ENCODE peak calls at places on chromosomes 6 and 20, in nine cellular contexts. F, L, E, I, G, Z, S, J and K are unnamed samples.

GRCh38 chr6:131125431-131125830 is 9.8 kb upstream of the AKAP7 start:
- DNase-seq in F (peak), L (no peak), E (no peak), I (no peak), G (no peak), Z (peak), S (no peak), J (no peak), K (no peak)

GRCh38 chr6:17493286-17493685 is 99.9 kb downstream of the CAP2 start:
- DNase-seq in F (peak), L (no peak), E (no peak), I (no peak), G (peak), Z (peak), S (peak), J (no peak), K (no peak)

GRCh38 chr6:101203664-101204063 is 189.8 kb upstream of the GRIK2 start:
- DNase-seq in F (no peak), L (no peak), E (no peak), I (no peak), G (no peak), Z (no peak), S (no peak), J (no peak), K (no peak)

GRCh38 chr20:47747663-47748031 is 37.6 kb downstream of the SULF2 start:
- DNase-seq in F (no peak), L (no peak), E (no peak), I (no peak), G (no peak), Z (no peak), S (no peak), J (no peak), K (no peak)

GRCh38 chr20:20780127-20780822 is 67.8 kb upstream of the RALGAPA2 start:
- DNase-seq in F (no peak), L (peak), E (peak), I (no peak), G (peak), Z (peak), S (peak), J (peak), K (no peak)

GRCh38 chr6:92297101-92297500 is 1122.3 kb downstream of the EPHA7 start:
- DNase-seq in F (no peak), L (no peak), E (no peak), I (no peak), G (peak), Z (no peak), S (no peak), J (no peak), K (no peak)

GRCh38 chr6:8243462-8243861 is 141.1 kb upstream of the EEF1E1 start:
- DNase-seq in F (no peak), L (no peak), E (no peak), I (no peak), G (peak), Z (no peak), S (peak), J (no peak), K (no peak)

GRCh38 chr6:67606905-67607828 is 1027.9 kb upstream of the ADGRB3 start:
- DNase-seq in F (no peak), L (no peak), E (no peak), I (no peak), G (no peak), Z (peak), S (no peak), J (peak), K (no peak)

GRCh38 chr6:56938634-56939294 is 16.1 kb upstream of the BEND6 start:
- DNase-seq in F (peak), L (peak), E (peak), I (peak), G (peak), Z (peak), S (peak), J (no peak), K (no peak)

GRCh38 chr6:75842191-75842590 is 93.2 kb downstream of the MYO6 start:
- DNase-seq in F (peak), L (no peak), E (no peak), I (no peak), G (peak), Z (no peak), S (no peak), J (no peak), K (no peak)

GRCh38 chr20:2173186-2173585 is 71.6 kb downstream of the STK35 start:
- DNase-seq in F (no peak), L (no peak), E (no peak), I (no peak), G (no peak), Z (no peak), S (no peak), J (no peak), K (no peak)

GRCh38 chr6:39300739-39301138 is 13.5 kb downstream of the KCNK17 start:
- DNase-seq in F (no peak), L (no peak), E (no peak), I (no peak), G (no peak), Z (no peak), S (no peak), J (peak), K (no peak)

GRCh38 chr6:39303425-39304153 is 10.6 kb downstream of the KCNK17 start:
- DNase-seq in F (no peak), L (no peak), E (no peak), I (no peak), G (no peak), Z (no peak), S (no peak), J (no peak), K (no peak)

GRCh38 chr6:39302011-39302410 is 12.2 kb downstream of the KCNK17 start:
- DNase-seq in F (no peak), L (no peak), E (no peak), I (no peak), G (no peak), Z (no peak), S (no peak), J (no peak), K (no peak)

GRCh38 chr6:39302669-39303424 is 11.4 kb downstream of the KCNK17 start:
- DNase-seq in F (peak), L (peak), E (peak), I (peak), G (peak), Z (peak), S (peak), J (peak), K (peak)

GRCh38 chr6:39301606-39302005 is 12.6 kb downstream of the KCNK17 start:
- DNase-seq in F (no peak), L (no peak), E (no peak), I (no peak), G (no peak), Z (peak), S (no peak), J (no peak), K (no peak)
- TF ChIP-seq CTCF in F (peak), L (no peak), E (peak), I (no peak), G (peak), Z (peak), S (peak), J (no peak), K (peak)

GRCh38 chr6:70954750-70955149 is 2.1 kb downstream of the B3GAT2 start:
- DNase-seq in F (no peak), L (no peak), E (no peak), I (no peak), G (no peak), Z (no peak), S (no peak), J (no peak), K (no peak)
- H3K4me3 ChIP-seq in F (no peak), L (no peak), E (no peak), I (no peak), G (no peak), Z (no peak), S (no peak), J (no peak), K (no peak)

GRCh38 chr20:840503-840857 is 7.0 kb downstream of the FAM110A start:
- DNase-seq in F (no peak), L (no peak), E (no peak), I (no peak), G (no peak), Z (no peak), S (no peak), J (no peak), K (no peak)

GRCh38 chr20:842547-842940 is 9.0 kb downstream of the FAM110A start:
- DNase-seq in F (no peak), L (no peak), E (no peak), I (no peak), G (no peak), Z (no peak), S (no peak), J (no peak), K (no peak)

GRCh38 chr20:843908-844307 is 10.4 kb downstream of the FAM110A start:
- DNase-seq in F (no peak), L (no peak), E (no peak), I (no peak), G (no peak), Z (no peak), S (peak), J (no peak), K (no peak)

GRCh38 chr20:840858-841567 is 7.5 kb downstream of the FAM110A start:
- DNase-seq in F (no peak), L (no peak), E (no peak), I (peak), G (no peak), Z (peak), S (peak), J (no peak), K (no peak)

DNA sequence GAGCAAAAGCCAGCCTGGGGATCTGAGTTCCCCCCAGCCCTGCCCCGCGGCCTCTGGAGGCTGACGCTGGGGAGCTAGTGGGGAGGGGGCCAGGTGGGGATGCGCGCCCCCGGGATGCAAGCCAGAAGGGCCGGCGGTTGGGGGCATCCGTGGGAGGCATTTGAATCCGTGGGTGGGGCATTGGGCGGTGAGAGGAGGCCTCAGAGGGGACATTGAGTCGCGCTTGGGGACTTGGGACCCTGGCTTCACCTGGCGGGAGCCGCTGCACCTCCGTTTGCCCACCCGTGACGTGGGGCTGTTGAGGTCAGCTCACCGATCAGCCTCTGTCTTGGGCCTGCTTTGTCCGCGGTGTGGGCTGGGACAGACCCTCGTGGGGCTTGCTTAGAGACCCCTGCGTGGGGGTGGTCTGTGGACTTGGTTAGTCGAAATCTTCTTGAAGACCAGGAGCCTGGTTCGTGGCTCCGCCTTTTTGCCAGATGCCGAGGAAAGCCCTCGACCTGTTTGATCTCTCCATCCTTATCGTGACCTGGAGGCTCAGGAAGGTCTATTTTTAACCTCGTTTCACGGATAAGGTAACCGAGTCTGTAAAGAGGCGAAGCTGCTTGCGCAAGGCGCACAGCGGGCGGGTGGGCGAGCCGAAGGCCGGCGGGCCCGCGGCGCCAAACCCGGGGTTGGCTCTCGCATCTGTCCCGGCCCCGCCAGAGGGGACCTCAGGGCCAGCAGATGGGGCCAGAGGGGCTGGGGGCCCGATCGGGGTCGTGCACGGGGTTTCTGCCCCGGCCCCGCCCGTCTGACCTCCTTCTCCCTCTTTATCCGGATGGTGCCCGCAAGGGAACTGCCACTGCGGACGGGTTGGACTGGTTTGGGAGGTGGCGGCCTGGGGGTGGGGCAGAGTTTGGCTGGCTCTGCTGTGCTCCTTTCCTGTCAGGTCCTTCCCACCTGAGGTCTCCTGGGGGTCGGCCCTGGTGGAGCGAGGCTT is 8.3 kb downstream of the FAM110A start:
- DNase-seq in F (no peak), L (no peak), E (no peak), I (no peak), G (no peak), Z (peak), S (peak), J (no peak), K (no peak)
- TF ChIP-seq CTCF in F (no peak), L (no peak), E (no peak), I (no peak), G (no peak), Z (no peak), S (no peak), J (no peak), K (no peak)

DNA sequence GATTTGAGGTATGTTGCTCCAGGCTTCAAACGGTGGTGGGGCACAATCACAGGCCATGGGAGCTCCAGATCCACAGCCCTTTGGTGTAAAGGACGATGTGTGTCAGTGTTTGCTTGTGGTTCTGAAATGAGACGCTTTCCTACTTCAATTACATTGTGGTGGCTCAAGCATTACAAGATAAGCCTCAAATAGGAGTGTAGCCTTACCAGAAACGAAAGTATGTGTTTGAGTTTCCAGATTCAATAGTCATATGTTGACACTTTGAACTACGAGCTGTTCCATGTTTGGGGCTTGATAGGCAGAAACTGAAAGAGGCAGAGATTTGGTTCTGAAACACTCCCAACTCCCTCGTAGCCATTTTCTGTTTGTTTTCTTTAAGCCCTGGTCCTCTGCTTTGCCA is 187.1 kb downstream of the MYLK4 start:
- DNase-seq in F (no peak), L (no peak), E (no peak), I (no peak), G (no peak), Z (peak), S (no peak), J (no peak), K (peak)
- H3K4me3 ChIP-seq in F (no peak), L (peak), E (no peak), I (no peak), G (no peak), Z (no peak), S (no peak), J (no peak), K (no peak)

GRCh38 chr6:159221486-159222170 is 52.4 kb downstream of the FNDC1 start:
- DNase-seq in F (no peak), L (no peak), E (no peak), I (no peak), G (no peak), Z (no peak), S (no peak), J (no peak), K (no peak)

GRCh38 chr6:159214281-159214680 is 45.1 kb downstream of the FNDC1 start:
- DNase-seq in F (no peak), L (no peak), E (no peak), I (no peak), G (no peak), Z (no peak), S (no peak), J (no peak), K (no peak)

GRCh38 chr6:159220093-159220492 is 50.9 kb downstream of the FNDC1 start:
- DNase-seq in F (no peak), L (no peak), E (no peak), I (no peak), G (no peak), Z (no peak), S (no peak), J (no peak), K (no peak)

GRCh38 chr6:159213401-159213800 is 44.2 kb downstream of the FNDC1 start:
- DNase-seq in F (no peak), L (no peak), E (no peak), I (no peak), G (peak), Z (no peak), S (no peak), J (no peak), K (no peak)

DNA sequence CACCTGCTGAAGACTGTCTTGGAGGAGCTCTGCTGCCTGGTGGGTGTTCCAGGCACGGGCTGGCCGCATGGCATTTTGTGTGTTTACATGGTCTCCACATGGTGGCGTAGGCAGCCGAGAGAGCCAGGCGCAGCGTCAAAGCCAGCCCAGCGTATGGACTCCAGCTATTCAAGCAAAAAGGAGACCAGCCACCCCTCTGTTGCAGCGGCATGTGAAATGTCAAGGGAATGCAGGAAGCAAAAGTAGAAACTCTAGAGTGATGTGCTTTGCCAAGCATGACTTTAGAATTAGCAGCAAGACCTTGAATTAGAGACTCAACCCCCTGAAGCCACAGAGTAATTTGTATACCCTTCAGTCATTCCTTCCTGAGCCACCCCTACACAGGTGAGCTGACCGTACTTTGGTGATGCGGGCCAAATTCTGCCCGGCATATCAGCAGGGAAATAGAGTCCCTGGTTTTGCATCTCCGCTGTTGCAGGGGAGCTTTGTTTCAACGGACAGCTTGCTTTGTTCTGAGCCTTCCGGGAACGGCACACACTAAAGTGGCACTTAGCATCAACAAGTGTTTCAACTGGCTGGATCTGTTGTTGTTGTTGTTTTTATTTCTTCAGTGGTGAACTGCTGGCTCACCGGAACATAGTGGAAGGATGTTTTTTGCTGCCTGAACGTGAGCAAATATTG is 48.5 kb downstream of the FNDC1 start:
- DNase-seq in F (peak), L (no peak), E (no peak), I (peak), G (peak), Z (peak), S (no peak), J (peak), K (no peak)
- TF ChIP-seq CTCF in F (peak), L (peak), E (peak), I (peak), G (peak), Z (peak), S (no peak), J (peak), K (peak)

GRCh38 chr6:166241974-166242373 is 66.2 kb downstream of the PRR18 start:
- DNase-seq in F (no peak), L (no peak), E (no peak), I (no peak), G (no peak), Z (no peak), S (no peak), J (no peak), K (no peak)

GRCh38 chr6:166245148-166245547 is 63.0 kb downstream of the PRR18 start:
- DNase-seq in F (no peak), L (no peak), E (no peak), I (no peak), G (no peak), Z (no peak), S (no peak), J (no peak), K (no peak)

GRCh38 chr6:166242888-166243287 is 65.3 kb downstream of the PRR18 start:
- DNase-seq in F (no peak), L (no peak), E (no peak), I (no peak), G (no peak), Z (no peak), S (no peak), J (no peak), K (no peak)

GRCh38 chr6:166240889-166241288 is 67.3 kb downstream of the PRR18 start:
- DNase-seq in F (no peak), L (no peak), E (no peak), I (no peak), G (no peak), Z (no peak), S (no peak), J (no peak), K (no peak)

DNA sequence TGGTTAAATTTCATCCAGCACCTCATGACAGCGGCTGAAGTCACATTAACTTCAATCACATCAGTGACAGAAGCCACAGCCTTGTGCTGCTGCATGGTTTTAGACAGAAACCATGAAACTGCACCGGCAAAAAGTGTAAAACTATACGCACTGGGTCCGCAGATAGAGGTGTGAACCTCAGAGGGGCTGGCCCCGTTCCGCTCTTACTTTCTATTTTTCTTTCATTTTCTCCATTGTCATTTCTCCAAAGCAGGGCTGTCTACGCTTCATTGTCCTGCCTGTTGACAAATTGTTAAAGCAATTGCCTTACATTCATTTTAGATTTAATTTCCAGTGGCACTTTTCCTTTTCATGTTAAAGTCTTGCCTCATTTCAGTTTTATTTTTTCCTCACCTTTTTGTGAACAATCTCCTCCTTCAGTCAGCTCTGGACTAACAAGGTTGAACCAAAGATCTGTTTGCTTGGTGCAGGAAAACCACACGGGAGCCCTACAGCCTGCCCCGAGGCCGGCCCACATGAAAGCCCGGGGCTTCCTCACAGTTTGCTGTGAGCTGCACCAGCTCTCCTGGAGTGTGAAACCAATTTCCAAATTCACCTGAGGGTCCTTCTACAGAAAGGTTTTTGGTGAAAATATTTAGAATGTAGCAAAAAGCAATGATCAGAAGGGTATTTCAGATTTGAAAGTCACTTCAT is 63.7 kb downstream of the PRR18 start:
- DNase-seq in F (no peak), L (no peak), E (no peak), I (no peak), G (no peak), Z (no peak), S (no peak), J (no peak), K (no peak)
- H3K4me3 ChIP-seq in F (no peak), L (no peak), E (no peak), I (no peak), G (no peak), Z (no peak), S (no peak), J (no peak), K (no peak)